ENCODE peak calls at places on chromosomes 7 and 10, in eight cellular contexts. X is brain microvascular endothelial cell; R is dorsolateral prefrontal cortex; T is GM06990; O is HCT116; Z is upper lobe of right lung; F is CD8-positive, alpha-beta T cell; G is IMR-90. W is an unnamed sample.

GRCh38 chr7:25985196-25985595 is 166.8 kb upstream of the NFE2L3 start:
- DNase-seq in O (no peak), G (no peak), Z (no peak), T (no peak), X (no peak), R (no peak), F (no peak), W (no peak)

GRCh38 chr7:38232475-38233366 is 40.7 kb downstream of the TARP start:
- DNase-seq in T (peak; percentile 18), Z (peak; percentile 65), G (peak; percentile 10), F (peak; percentile 61), O (no peak), R (no peak), X (peak; percentile 26), W (no peak)

GRCh38 chr10:1158066-1158465 is 101.9 kb downstream of the WDR37 start:
- DNase-seq in Z (no peak), X (no peak), R (no peak), F (no peak), O (no peak), G (no peak), T (no peak), W (no peak)

GRCh38 chr7:82445226-82445625 is 1.6 kb upstream of the CACNA2D1 start:
- DNase-seq in Z (no peak), T (no peak), F (no peak), X (no peak), G (no peak), O (no peak), R (no peak), W (no peak)

GRCh38 chr10:119933179-119933578 is 40.6 kb downstream of the SEC23IP start:
- DNase-seq in G (peak; percentile 3), X (no peak), T (no peak), F (no peak), R (no peak), O (no peak), Z (no peak), W (no peak)

GRCh38 chr7:138514044-138514443 is 54.0 kb downstream of the TRIM24 start:
- DNase-seq in F (no peak), X (no peak), Z (no peak), R (no peak), T (no peak), G (no peak), O (no peak), W (no peak)

GRCh38 chr10:5643356-5643755 is 23.0 kb downstream of the ASB13 start:
- DNase-seq in G (no peak), F (no peak), X (no peak), R (no peak), O (no peak), Z (no peak), T (no peak), W (no peak)

GRCh38 chr10:45064998-45065397 is 64.3 kb downstream of the ZNF22 start:
- DNase-seq in T (no peak), F (no peak), R (no peak), Z (no peak), X (no peak), G (no peak), O (no peak), W (no peak)

GRCh38 chr7:101739757-101740398 is 77.5 kb upstream of the CUX1 start:
- DNase-seq in O (no peak), R (no peak), F (no peak), G (no peak), X (no peak), T (peak; percentile 35), Z (no peak), W (peak; percentile 52)

GRCh38 chr7:138458576-138459234 is 1.4 kb upstream of the TRIM24 start:
- DNase-seq in R (no peak), Z (no peak), F (no peak), X (no peak), G (no peak), O (no peak), T (no peak), W (no peak)

GRCh38 chr7:1725199-1725701 is 55.2 kb downstream of the ELFN1 start:
- DNase-seq in R (no peak), X (no peak), Z (no peak), F (no peak), G (no peak), T (no peak), O (no peak), W (peak; percentile 23)

GRCh38 chr7:1727812-1728570 is 57.9 kb downstream of the ELFN1 start:
- DNase-seq in Z (no peak), X (no peak), F (no peak), G (no peak), R (no peak), O (no peak), T (no peak), W (no peak)

GRCh38 chr7:1724118-1724910 is 54.2 kb downstream of the ELFN1 start:
- DNase-seq in F (no peak), O (no peak), Z (no peak), G (no peak), X (no peak), R (no peak), T (no peak), W (no peak)

GRCh38 chr7:1727079-1727478 is 57.0 kb downstream of the ELFN1 start:
- DNase-seq in F (no peak), T (no peak), Z (no peak), G (no peak), R (no peak), X (no peak), O (no peak), W (no peak)

DNA sequence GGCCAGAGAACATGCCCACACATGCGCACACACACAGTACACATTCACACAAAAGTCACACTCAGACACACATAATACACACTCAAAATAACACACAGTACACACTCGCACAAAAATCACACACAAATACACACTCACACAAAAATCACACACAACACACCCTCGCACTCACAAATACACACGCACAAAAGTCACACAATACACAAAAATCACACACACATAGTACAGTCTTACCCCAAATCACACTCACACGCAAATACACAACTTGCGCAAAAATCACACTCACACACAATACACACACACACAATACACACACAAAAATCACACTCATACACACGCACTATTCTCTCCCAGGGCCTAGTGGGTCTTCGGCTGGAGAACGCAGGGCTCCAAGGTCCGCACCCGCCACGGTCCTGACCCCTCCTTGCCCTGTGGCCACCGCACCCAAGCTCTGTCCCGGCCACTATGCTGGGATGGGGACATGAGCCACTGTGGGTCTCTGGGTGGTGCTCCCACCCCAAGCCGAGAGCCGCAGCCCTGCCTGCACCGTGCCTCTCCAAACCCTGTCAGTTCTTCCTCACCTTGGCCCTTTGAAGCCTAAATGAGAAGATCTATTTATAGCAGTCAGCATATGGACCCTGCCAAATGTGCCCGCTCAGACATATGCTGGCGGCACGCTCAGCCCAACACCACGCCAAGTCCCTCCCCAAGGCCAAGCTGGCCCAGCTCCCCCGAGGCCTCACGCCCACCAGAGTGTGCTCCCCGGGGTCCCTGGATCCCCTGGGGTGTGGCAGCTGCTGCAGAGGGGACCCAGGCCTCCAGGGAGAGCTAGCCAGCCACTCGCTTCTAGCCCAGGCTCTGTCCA is 55.9 kb downstream of the ELFN1 start:
- DNase-seq in G (no peak), T (no peak), R (no peak), X (no peak), Z (no peak), F (no peak), O (no peak), W (no peak)
- H3K27me3 ChIP-seq in G (peaks cover 4% of the 10 kb centered on the region), T (no peaks in the 10 kb centered on the region), R (no peaks in the 10 kb centered on the region), X (no peaks in the 10 kb centered on the region), Z (no peaks in the 10 kb centered on the region), F (no peaks in the 10 kb centered on the region), O (no peaks in the 10 kb centered on the region), W (peaks cover 6% of the 10 kb centered on the region)

GRCh38 chr7:123761729-123762128 is 12.9 kb upstream of the WASL start:
- DNase-seq in F (no peak), G (no peak), X (no peak), Z (no peak), T (no peak), R (no peak), O (no peak), W (no peak)

GRCh38 chr7:123768493-123768892 is 19.7 kb upstream of the WASL start:
- DNase-seq in G (no peak), X (no peak), Z (no peak), F (no peak), T (no peak), R (no peak), O (no peak), W (no peak)

DNA sequence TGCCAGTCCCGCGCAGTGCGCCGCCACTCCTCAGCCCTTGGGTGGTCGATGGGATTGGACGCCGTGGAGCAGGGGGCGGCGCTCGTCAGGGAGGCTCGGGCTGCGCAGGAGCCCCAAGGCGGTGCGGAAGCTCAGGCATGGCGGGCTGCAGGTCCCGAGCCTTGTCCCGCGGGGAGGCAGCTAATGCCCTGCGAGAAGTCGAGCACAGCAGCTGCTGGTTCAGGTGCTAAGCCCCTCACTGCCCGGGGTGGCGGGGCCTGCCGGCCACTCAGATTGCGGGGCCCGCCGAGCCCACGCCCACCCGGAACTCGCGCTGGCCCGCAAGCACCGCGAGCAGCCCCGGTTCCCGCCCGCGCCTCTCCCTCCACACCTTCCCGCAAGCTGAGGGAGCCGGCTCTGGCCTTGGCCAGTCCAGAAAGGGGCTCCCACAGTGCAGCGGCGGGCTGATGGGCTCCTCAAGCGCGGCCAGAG is 14.4 kb upstream of the WASL start:
- DNase-seq in T (no peak), X (no peak), G (no peak), F (no peak), Z (no peak), O (no peak), R (no peak), W (no peak)
- H3K4me3 ChIP-seq in T (no peak overlapping the region), X (no peak overlapping the region), G (no peak overlapping the region), F (no peak overlapping the region), Z (no peak overlapping the region), O (no peak overlapping the region), R (no peak overlapping the region), W (no peak overlapping the region)

DNA sequence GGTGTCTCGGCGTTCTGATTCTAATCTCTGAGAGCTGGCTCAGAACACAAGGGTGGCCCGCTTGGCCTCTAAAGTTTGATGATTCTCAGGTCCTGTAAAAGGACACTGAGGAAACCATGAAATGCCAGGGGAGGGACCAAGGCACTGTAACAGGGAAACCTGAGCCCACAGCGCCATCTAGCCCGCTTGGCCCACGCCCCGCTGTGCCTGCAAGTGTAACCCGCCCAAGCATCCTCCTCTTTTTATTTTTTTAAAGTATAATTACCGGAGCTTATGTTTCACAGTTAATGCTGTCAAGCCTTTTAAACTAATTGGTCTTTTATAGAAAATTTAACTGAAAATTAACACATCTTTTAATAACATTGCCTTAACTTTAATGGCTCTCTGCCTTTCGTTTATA is 734.7 kb downstream of the KCNMA1 start:
- DNase-seq in X (no peak), R (no peak), F (no peak), Z (no peak), G (no peak), O (peak; percentile 7), T (peak; percentile 38), W (peak; percentile 20)
- TF ChIP-seq CTCF in X (peak; percentile 67), R (no peak), F (no peak), Z (no peak), G (no peak), O (no peak), T (peak; percentile 78), W (peak; percentile 52)

GRCh38 chr7:132609222-132609621 is 33.0 kb upstream of the PLXNA4 start:
- DNase-seq in R (no peak), G (no peak), O (no peak), F (no peak), T (no peak), X (no peak), Z (no peak), W (no peak)
- H3K27me3 ChIP-seq in R (no peaks in the 10 kb centered on the region), G (no peaks in the 10 kb centered on the region), O (peaks cover 25% of the 10 kb centered on the region), F (no peaks in the 10 kb centered on the region), T (no peaks in the 10 kb centered on the region), X (no peaks in the 10 kb centered on the region), Z (no peaks in the 10 kb centered on the region), W (no peaks in the 10 kb centered on the region)

W was measured in bronchial epithelial cell.